ENCODE peak calls at places on chromosomes 1 and 21, in seven cellular contexts. One of them, this sample, is unnamed.

GRCh38 chr1:5858844-5859407 is 133.3 kb downstream of the NPHP4 start:
- DNase-seq in mucosa of descending colon: no peak
- DNase-seq in CD8-positive, alpha-beta T cell: no peak
- DNase-seq in fibroblast of lung: no peak
- DNase-seq in neural progenitor cell: peak; percentile 13
- DNase-seq in right atrium auricular region: no peak
- DNase-seq in cardiac muscle cell: no peak
- DNase-seq in this sample: no peak

GRCh38 chr1:1202831-1203560 is 3.4 kb downstream of the TNFRSF18 start:
- DNase-seq in mucosa of descending colon: no peak
- DNase-seq in CD8-positive, alpha-beta T cell: no peak
- DNase-seq in fibroblast of lung: no peak
- DNase-seq in neural progenitor cell: no peak
- DNase-seq in right atrium auricular region: no peak
- DNase-seq in cardiac muscle cell: no peak
- DNase-seq in this sample: no peak

GRCh38 chr1:108503062-108503740 is 53.1 kb downstream of the NBPF6 start:
- DNase-seq in mucosa of descending colon: no peak
- DNase-seq in CD8-positive, alpha-beta T cell: no peak
- DNase-seq in fibroblast of lung: peak; percentile 90
- DNase-seq in neural progenitor cell: peak; percentile 12
- DNase-seq in right atrium auricular region: no peak
- DNase-seq in cardiac muscle cell: peak; percentile 41
- DNase-seq in this sample: no peak

GRCh38 chr1:17148950-17149608 is 29.8 kb upstream of the PADI2 start:
- DNase-seq in mucosa of descending colon: no peak
- DNase-seq in CD8-positive, alpha-beta T cell: no peak
- DNase-seq in fibroblast of lung: no peak
- DNase-seq in neural progenitor cell: no peak
- DNase-seq in right atrium auricular region: no peak
- DNase-seq in cardiac muscle cell: no peak
- DNase-seq in this sample: no peak

GRCh38 chr1:188302746-188303145 is 1474.0 kb downstream of the PLA2G4A start:
- DNase-seq in mucosa of descending colon: no peak
- DNase-seq in CD8-positive, alpha-beta T cell: no peak
- DNase-seq in fibroblast of lung: no peak
- DNase-seq in neural progenitor cell: no peak
- DNase-seq in right atrium auricular region: no peak
- DNase-seq in cardiac muscle cell: no peak
- DNase-seq in this sample: no peak

GRCh38 chr1:47708658-47709301 is 270.9 kb downstream of the FOXD2 start:
- DNase-seq in mucosa of descending colon: peak; percentile 54
- DNase-seq in CD8-positive, alpha-beta T cell: no peak
- DNase-seq in fibroblast of lung: peak; percentile 14
- DNase-seq in neural progenitor cell: peak; percentile 88
- DNase-seq in right atrium auricular region: no peak
- DNase-seq in cardiac muscle cell: peak; percentile 51
- DNase-seq in this sample: no peak

GRCh38 chr1:151311589-151312331 is 15.5 kb downstream of the PI4KB start:
- DNase-seq in mucosa of descending colon: peak; percentile 50
- DNase-seq in CD8-positive, alpha-beta T cell: peak; percentile 45
- DNase-seq in fibroblast of lung: peak; percentile 100
- DNase-seq in neural progenitor cell: no peak
- DNase-seq in right atrium auricular region: peak; percentile 94
- DNase-seq in cardiac muscle cell: no peak
- DNase-seq in this sample: peak; percentile 22

GRCh38 chr1:89125571-89126233 is at the start of gene GBP2:
- DNase-seq in mucosa of descending colon: peak; percentile 52
- DNase-seq in CD8-positive, alpha-beta T cell: no peak
- DNase-seq in fibroblast of lung: peak; percentile 85
- DNase-seq in neural progenitor cell: no peak
- DNase-seq in right atrium auricular region: no peak
- DNase-seq in cardiac muscle cell: no peak
- DNase-seq in this sample: peak; percentile 33

GRCh38 chr21:43893536-43894205 is 28.6 kb downstream of the AGPAT3 start:
- DNase-seq in mucosa of descending colon: no peak
- DNase-seq in CD8-positive, alpha-beta T cell: no peak
- DNase-seq in fibroblast of lung: peak; percentile 27
- DNase-seq in neural progenitor cell: no peak
- DNase-seq in right atrium auricular region: no peak
- DNase-seq in cardiac muscle cell: peak; percentile 49
- DNase-seq in this sample: no peak

GRCh38 chr1:198228925-198229324 is 72.1 kb downstream of the NEK7 start:
- DNase-seq in mucosa of descending colon: no peak
- DNase-seq in CD8-positive, alpha-beta T cell: no peak
- DNase-seq in fibroblast of lung: no peak
- DNase-seq in neural progenitor cell: no peak
- DNase-seq in right atrium auricular region: no peak
- DNase-seq in cardiac muscle cell: no peak
- DNase-seq in this sample: no peak

DNA sequence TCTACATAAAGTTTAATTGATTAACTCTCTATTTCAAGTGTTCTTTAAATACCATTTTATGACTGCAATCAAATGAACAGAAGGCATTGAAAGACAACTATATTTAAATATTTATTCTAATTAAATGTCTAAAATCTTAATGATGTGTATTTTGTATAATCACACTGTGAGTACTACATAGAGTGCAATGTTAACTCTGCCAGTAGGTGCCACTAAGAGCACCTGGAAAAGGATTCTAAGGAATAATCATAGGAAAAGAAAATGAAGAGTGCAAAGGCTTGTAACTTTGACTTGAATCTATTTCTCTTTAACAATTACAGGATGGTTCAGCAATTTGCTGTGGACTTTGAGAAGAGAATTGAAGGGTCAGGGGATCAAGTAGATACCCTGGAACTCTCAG is 200.4 kb downstream of the DNM3 start:
- DNase-seq in mucosa of descending colon: peak; percentile 13
- DNase-seq in CD8-positive, alpha-beta T cell: no peak
- DNase-seq in fibroblast of lung: peak; percentile 46
- DNase-seq in neural progenitor cell: no peak
- DNase-seq in right atrium auricular region: no peak
- DNase-seq in cardiac muscle cell: no peak
- DNase-seq in this sample: no peak
- TF ChIP-seq CTCF in mucosa of descending colon: no peak
- TF ChIP-seq CTCF in CD8-positive, alpha-beta T cell: no peak
- TF ChIP-seq CTCF in fibroblast of lung: peak; percentile 31
- TF ChIP-seq CTCF in neural progenitor cell: peak; percentile 44
- TF ChIP-seq CTCF in right atrium auricular region: peak; percentile 56
- TF ChIP-seq CTCF in cardiac muscle cell: peak; percentile 56
- TF ChIP-seq CTCF in this sample: peak; percentile 11

GRCh38 chr1:10867138-10867721 is 70.8 kb upstream of the CASZ1 start:
- DNase-seq in mucosa of descending colon: peak; percentile 78
- DNase-seq in CD8-positive, alpha-beta T cell: peak; percentile 58
- DNase-seq in fibroblast of lung: peak; percentile 31
- DNase-seq in neural progenitor cell: peak; percentile 88
- DNase-seq in right atrium auricular region: no peak
- DNase-seq in cardiac muscle cell: peak; percentile 85
- DNase-seq in this sample: peak; percentile 61

GRCh38 chr1:10868599-10868965 is 72.1 kb upstream of the CASZ1 start:
- DNase-seq in mucosa of descending colon: no peak
- DNase-seq in CD8-positive, alpha-beta T cell: no peak
- DNase-seq in fibroblast of lung: no peak
- DNase-seq in neural progenitor cell: no peak
- DNase-seq in right atrium auricular region: no peak
- DNase-seq in cardiac muscle cell: no peak
- DNase-seq in this sample: no peak

GRCh38 chr1:10870493-10871096 is 74.1 kb upstream of the CASZ1 start:
- DNase-seq in mucosa of descending colon: peak; percentile 59
- DNase-seq in CD8-positive, alpha-beta T cell: no peak
- DNase-seq in fibroblast of lung: no peak
- DNase-seq in neural progenitor cell: no peak
- DNase-seq in right atrium auricular region: no peak
- DNase-seq in cardiac muscle cell: no peak
- DNase-seq in this sample: no peak

GRCh38 chr1:10867914-10868598 is 71.6 kb upstream of the CASZ1 start:
- DNase-seq in mucosa of descending colon: no peak
- DNase-seq in CD8-positive, alpha-beta T cell: no peak
- DNase-seq in fibroblast of lung: no peak
- DNase-seq in neural progenitor cell: peak; percentile 55
- DNase-seq in right atrium auricular region: no peak
- DNase-seq in cardiac muscle cell: no peak
- DNase-seq in this sample: no peak

DNA sequence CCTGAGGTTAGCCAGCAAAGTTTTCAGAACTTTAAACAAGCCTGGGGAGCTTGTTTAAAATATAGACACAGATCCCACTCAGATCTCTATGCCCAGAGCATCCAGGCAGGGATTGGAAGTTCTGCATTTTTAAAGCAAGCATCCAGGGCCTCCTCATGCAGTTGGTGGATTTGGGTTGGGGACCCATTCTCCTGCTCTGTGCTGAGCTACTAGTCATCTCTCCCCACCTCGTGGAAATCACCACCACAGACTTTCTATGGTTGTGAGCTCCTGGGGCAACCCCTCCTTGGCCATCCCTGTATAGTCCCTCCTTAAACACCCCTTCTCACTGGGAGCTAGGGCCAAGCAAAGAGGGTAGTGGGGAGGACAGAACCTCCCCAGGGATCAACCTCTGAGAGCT is 73.5 kb upstream of the CASZ1 start:
- DNase-seq in mucosa of descending colon: no peak
- DNase-seq in CD8-positive, alpha-beta T cell: no peak
- DNase-seq in fibroblast of lung: no peak
- DNase-seq in neural progenitor cell: no peak
- DNase-seq in right atrium auricular region: no peak
- DNase-seq in cardiac muscle cell: no peak
- DNase-seq in this sample: no peak
- H3K4me1 ChIP-seq in mucosa of descending colon: peaks cover 7% of the 10 kb centered on the region
- H3K4me1 ChIP-seq in CD8-positive, alpha-beta T cell: peaks cover 12% of the 10 kb centered on the region
- H3K4me1 ChIP-seq in fibroblast of lung: no peaks in the 10 kb centered on the region
- H3K4me1 ChIP-seq in neural progenitor cell: peaks cover 21% of the 10 kb centered on the region
- H3K4me1 ChIP-seq in right atrium auricular region: no peaks in the 10 kb centered on the region
- H3K4me1 ChIP-seq in cardiac muscle cell: peaks cover 11% of the 10 kb centered on the region
- H3K4me1 ChIP-seq in this sample: no peaks in the 10 kb centered on the region

GRCh38 chr1:203593723-203594122 is 32.9 kb upstream of the ATP2B4 start:
- DNase-seq in mucosa of descending colon: peak; percentile 73
- DNase-seq in CD8-positive, alpha-beta T cell: peak; percentile 60
- DNase-seq in fibroblast of lung: no peak
- DNase-seq in neural progenitor cell: no peak
- DNase-seq in right atrium auricular region: no peak
- DNase-seq in cardiac muscle cell: no peak
- DNase-seq in this sample: no peak
- TF ChIP-seq CTCF in mucosa of descending colon: peak; percentile 22
- TF ChIP-seq CTCF in CD8-positive, alpha-beta T cell: peak; percentile 35
- TF ChIP-seq CTCF in fibroblast of lung: no peak
- TF ChIP-seq CTCF in neural progenitor cell: peak; percentile 39
- TF ChIP-seq CTCF in right atrium auricular region: peak; percentile 36
- TF ChIP-seq CTCF in cardiac muscle cell: no peak
- TF ChIP-seq CTCF in this sample: peak; percentile 8

GRCh38 chr1:184425449-184426277 is 38.8 kb downstream of the C1orf21 start:
- DNase-seq in mucosa of descending colon: peak; percentile 89
- DNase-seq in CD8-positive, alpha-beta T cell: no peak
- DNase-seq in fibroblast of lung: no peak
- DNase-seq in neural progenitor cell: no peak
- DNase-seq in right atrium auricular region: no peak
- DNase-seq in cardiac muscle cell: no peak
- DNase-seq in this sample: peak; percentile 69
- H3K4me1 ChIP-seq in mucosa of descending colon: peaks cover 35% of the 10 kb centered on the region
- H3K4me1 ChIP-seq in CD8-positive, alpha-beta T cell: no peaks in the 10 kb centered on the region
- H3K4me1 ChIP-seq in fibroblast of lung: no peaks in the 10 kb centered on the region
- H3K4me1 ChIP-seq in neural progenitor cell: peaks cover 20% of the 10 kb centered on the region
- H3K4me1 ChIP-seq in right atrium auricular region: no peaks in the 10 kb centered on the region
- H3K4me1 ChIP-seq in cardiac muscle cell: no peaks in the 10 kb centered on the region
- H3K4me1 ChIP-seq in this sample: peaks cover 19% of the 10 kb centered on the region

DNA sequence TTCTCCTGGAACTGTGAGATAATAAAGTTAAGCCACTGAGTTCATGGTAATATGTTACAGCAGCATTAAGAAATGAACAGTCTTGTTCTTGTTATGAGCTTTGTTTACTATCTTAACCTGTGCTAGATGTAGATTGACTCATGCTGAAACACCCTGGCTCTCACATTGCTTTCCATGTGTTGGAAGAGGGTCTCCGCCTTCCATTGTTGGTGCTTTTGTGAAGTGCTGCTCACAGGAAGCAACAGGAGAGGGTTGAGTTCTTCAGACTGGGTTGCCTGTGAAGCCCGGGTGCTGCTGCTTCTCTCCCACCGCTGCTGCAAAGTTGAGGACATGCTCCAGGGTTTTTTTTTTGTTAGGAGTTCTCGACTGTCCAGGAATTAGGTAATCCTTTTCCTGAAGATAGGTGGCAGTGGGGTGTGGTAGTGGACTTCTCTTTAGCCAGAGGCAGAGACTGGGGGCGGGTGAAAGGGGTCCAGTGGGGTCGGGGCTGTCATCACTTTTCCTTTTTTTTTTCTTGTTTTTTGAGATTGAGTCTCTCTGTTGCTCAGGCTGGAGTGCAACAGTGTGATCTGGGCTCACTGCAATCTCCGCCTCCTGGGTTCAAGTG is 28.7 kb upstream of the HMGN1 start:
- DNase-seq in mucosa of descending colon: no peak
- DNase-seq in CD8-positive, alpha-beta T cell: no peak
- DNase-seq in fibroblast of lung: peak; percentile 7
- DNase-seq in neural progenitor cell: no peak
- DNase-seq in right atrium auricular region: no peak
- DNase-seq in cardiac muscle cell: no peak
- DNase-seq in this sample: no peak
- TF ChIP-seq CTCF in mucosa of descending colon: no peak
- TF ChIP-seq CTCF in CD8-positive, alpha-beta T cell: no peak
- TF ChIP-seq CTCF in fibroblast of lung: no peak
- TF ChIP-seq CTCF in neural progenitor cell: no peak
- TF ChIP-seq CTCF in right atrium auricular region: no peak
- TF ChIP-seq CTCF in cardiac muscle cell: no peak
- TF ChIP-seq CTCF in this sample: no peak

DNA sequence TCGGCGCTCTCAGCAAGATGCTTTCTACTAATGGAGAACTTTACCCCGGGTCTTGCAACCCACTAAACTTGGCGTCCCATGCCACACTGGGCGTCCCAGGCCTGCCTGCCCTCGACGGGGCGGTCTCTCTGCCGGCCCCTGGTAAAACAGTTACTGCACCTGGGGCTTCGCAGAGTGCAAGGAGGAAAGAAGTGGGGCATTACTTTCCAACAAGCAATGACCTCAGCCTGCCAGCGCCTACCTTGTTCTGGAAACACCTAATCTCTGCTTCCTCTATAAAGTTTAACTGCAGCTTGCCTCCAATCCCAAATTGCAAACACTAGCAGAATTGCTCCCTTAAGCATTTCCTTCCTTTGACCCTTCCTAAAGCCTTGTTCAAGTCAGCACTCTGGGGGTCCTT is 27.7 kb upstream of the NFIA start:
- DNase-seq in mucosa of descending colon: peak; percentile 64
- DNase-seq in CD8-positive, alpha-beta T cell: no peak
- DNase-seq in fibroblast of lung: no peak
- DNase-seq in neural progenitor cell: peak; percentile 25
- DNase-seq in right atrium auricular region: no peak
- DNase-seq in cardiac muscle cell: no peak
- DNase-seq in this sample: no peak
- H3K4me1 ChIP-seq in mucosa of descending colon: peaks cover 23% of the 10 kb centered on the region
- H3K4me1 ChIP-seq in CD8-positive, alpha-beta T cell: peaks cover 28% of the 10 kb centered on the region
- H3K4me1 ChIP-seq in fibroblast of lung: peaks cover 3% of the 10 kb centered on the region
- H3K4me1 ChIP-seq in neural progenitor cell: peaks cover 18% of the 10 kb centered on the region
- H3K4me1 ChIP-seq in right atrium auricular region: no peaks in the 10 kb centered on the region
- H3K4me1 ChIP-seq in cardiac muscle cell: peaks cover 28% of the 10 kb centered on the region
- H3K4me1 ChIP-seq in this sample: peaks cover 6% of the 10 kb centered on the region

DNA sequence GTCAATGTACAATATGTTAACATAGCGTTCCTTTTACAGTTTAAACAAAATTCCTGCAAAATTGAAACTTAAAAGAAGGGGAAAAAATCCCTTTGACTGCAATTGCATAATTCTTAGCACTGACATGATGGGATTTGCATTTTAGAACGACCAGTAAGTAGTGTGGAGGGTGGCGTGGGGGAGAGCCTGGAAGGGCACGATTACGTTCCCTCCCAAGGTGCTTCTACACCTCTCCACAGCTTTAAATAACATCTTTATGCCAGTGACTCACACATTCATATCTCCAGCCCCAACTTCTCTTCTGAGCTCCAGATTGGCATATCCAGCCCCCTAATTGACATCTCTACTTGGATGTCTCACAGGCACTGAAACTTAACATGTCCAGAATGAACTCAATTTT is 64.3 kb downstream of the OLFML3 start:
- DNase-seq in mucosa of descending colon: no peak
- DNase-seq in CD8-positive, alpha-beta T cell: no peak
- DNase-seq in fibroblast of lung: no peak
- DNase-seq in neural progenitor cell: no peak
- DNase-seq in right atrium auricular region: no peak
- DNase-seq in cardiac muscle cell: no peak
- DNase-seq in this sample: no peak
- TF ChIP-seq CTCF in mucosa of descending colon: no peak
- TF ChIP-seq CTCF in CD8-positive, alpha-beta T cell: no peak
- TF ChIP-seq CTCF in fibroblast of lung: no peak
- TF ChIP-seq CTCF in neural progenitor cell: no peak
- TF ChIP-seq CTCF in right atrium auricular region: no peak
- TF ChIP-seq CTCF in cardiac muscle cell: no peak
- TF ChIP-seq CTCF in this sample: no peak